ENCODE peak calls at places on chromosomes 6 and 20, in six cellular contexts. G is transverse colon, U is sigmoid colon, F is prostate gland, V is heart left ventricle, N is tibial nerve. Q is an unnamed sample.

GRCh38 chr6:25883536-25883935 is 9.5 kb upstream of the SLC17A3 start:
- DNase-seq in G (no peak), U (no peak), F (no peak), V (no peak), N (no peak), Q (no peak)

GRCh38 chr6:106037060-106037459 is 49.1 kb upstream of the PRDM1 start:
- DNase-seq in G (no peak), U (no peak), F (no peak), V (no peak), N (no peak), Q (no peak)

GRCh38 chr6:71248306-71248705 is 40.3 kb upstream of the OGFRL1 start:
- DNase-seq in G (no peak), U (no peak), F (no peak), V (no peak), N (no peak), Q (no peak)

GRCh38 chr6:18047406-18047805 is 60.0 kb upstream of the KIF13A start:
- DNase-seq in G (no peak), U (no peak), F (peak), V (no peak), N (no peak), Q (no peak)

GRCh38 chr6:129031051-129031599 is 148.2 kb downstream of the LAMA2 start:
- DNase-seq in G (no peak), U (no peak), F (no peak), V (no peak), N (no peak), Q (no peak)

GRCh38 chr6:148370171-148370570 is 27.5 kb downstream of the SASH1 start:
- DNase-seq in G (no peak), U (no peak), F (no peak), V (no peak), N (no peak), Q (no peak)

GRCh38 chr6:110708295-110708965 is 106.8 kb downstream of the CDK19 start:
- DNase-seq in G (no peak), U (no peak), F (no peak), V (no peak), N (no peak), Q (no peak)

GRCh38 chr6:27591660-27592059 is 118.8 kb upstream of the ZNF184 start:
- DNase-seq in G (no peak), U (no peak), F (no peak), V (no peak), N (no peak), Q (no peak)

GRCh38 chr6:126302191-126302590 is 37.7 kb upstream of the CENPW start:
- DNase-seq in G (no peak), U (no peak), F (no peak), V (no peak), N (no peak), Q (no peak)

GRCh38 chr20:25018425-25018824 is 25.9 kb upstream of the APMAP start:
- DNase-seq in G (no peak), U (peak), F (no peak), V (no peak), N (no peak), Q (no peak)

GRCh38 chr6:37557645-37558114 is 58.0 kb upstream of the CCDC167 start:
- DNase-seq in G (no peak), U (no peak), F (no peak), V (no peak), N (no peak), Q (no peak)

GRCh38 chr20:3784226-3784853 is 2.2 kb downstream of the CENPB start:
- DNase-seq in G (no peak), U (no peak), F (no peak), V (no peak), N (no peak), Q (no peak)

GRCh38 chr20:3784863-3785239 is 1.7 kb downstream of the CENPB start:
- DNase-seq in G (no peak), U (no peak), F (no peak), V (no peak), N (no peak), Q (no peak)

GRCh38 chr20:3786665-3787639 is at the start of gene CENPB:
- DNase-seq in G (peak), U (peak), F (peak), V (peak), N (peak), Q (peak)

GRCh38 chr20:3785240-3786125 is 1.1 kb downstream of the CENPB start:
- DNase-seq in G (no peak), U (no peak), F (no peak), V (no peak), N (no peak), Q (no peak)

DNA sequence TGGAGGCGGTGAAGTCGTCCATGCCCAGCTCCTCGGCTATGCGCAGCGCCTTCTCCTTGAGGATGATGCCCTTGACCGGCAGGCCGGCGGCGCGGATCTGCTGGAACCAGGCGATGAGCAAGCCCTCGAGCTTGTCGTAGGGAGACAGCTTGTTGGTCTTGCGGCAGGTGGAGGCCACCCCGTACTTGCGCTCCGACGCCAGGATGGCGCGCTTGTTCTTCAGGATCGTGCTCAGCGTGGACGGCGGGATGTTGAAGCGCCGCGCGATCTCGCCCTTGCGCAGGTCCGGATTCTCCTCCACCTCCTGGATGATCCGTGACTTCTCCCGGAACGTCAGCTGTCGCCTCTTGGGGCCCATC is 435 bp downstream of the CENPB start:
- DNase-seq in G (peak), U (no peak), F (peak), V (peak), N (no peak), Q (peak)
- TF ChIP-seq POLR2A in G (no peak), U (no peak), F (no peak), V (no peak), N (no peak), Q (no peak)

GRCh38 chr6:35728663-35729348 is 8.0 kb upstream of the ARMC12 start:
- DNase-seq in G (peak), U (peak), F (peak), V (peak), N (no peak), Q (no peak)
- TF ChIP-seq POLR2A in G (no peak), U (no peak), F (peak), V (no peak), N (no peak), Q (no peak)

DNA sequence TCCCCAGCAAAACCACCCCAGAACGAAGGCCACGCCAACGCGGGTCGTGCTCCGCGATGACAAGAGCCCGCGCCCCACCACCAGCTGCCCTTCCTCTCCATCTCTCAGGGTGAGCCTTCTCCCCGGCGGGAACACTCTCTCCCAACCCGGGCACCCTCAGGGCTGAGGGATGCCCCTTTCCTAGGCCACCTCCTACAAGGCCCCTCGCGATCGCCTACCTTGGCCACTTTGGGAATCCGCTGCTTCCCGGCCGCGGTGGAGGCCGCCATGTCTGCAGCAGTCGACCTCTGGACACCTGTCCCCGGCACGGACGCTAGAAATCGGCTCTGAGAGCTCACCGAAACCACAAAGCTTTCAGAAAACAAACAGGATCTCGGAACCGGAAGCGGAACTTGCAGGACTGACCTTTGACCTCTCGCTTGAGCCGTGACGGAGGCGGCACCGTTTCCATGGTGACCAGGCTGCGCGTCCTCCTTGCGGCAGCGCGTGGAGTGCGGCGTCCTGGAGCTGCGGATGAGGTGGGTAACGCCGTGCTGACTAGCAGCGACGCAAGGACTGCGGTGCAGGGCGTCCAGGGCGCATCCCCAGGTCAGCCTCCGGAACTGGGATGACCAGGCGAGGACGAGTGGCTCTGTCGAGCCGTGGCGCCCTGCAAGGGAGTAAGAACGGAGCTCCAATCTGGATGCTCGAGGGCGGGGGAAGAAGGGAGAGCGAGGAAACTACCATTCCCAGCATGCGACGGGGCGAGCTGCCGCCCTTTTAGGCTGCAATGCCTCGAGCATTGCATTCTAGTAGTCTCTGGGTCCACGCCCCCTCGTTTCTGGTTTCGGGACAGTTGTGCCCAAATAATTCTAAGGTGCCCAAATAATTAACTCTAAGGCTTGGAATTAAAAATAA is at the start of the genes CFAP61 and CRNKL1:
- DNase-seq in G (peak), U (peak), F (peak), V (peak), N (peak), Q (peak)
- TF ChIP-seq POLR2A in G (peak), U (no peak), F (peak), V (peak), N (no peak), Q (no peak)

DNA sequence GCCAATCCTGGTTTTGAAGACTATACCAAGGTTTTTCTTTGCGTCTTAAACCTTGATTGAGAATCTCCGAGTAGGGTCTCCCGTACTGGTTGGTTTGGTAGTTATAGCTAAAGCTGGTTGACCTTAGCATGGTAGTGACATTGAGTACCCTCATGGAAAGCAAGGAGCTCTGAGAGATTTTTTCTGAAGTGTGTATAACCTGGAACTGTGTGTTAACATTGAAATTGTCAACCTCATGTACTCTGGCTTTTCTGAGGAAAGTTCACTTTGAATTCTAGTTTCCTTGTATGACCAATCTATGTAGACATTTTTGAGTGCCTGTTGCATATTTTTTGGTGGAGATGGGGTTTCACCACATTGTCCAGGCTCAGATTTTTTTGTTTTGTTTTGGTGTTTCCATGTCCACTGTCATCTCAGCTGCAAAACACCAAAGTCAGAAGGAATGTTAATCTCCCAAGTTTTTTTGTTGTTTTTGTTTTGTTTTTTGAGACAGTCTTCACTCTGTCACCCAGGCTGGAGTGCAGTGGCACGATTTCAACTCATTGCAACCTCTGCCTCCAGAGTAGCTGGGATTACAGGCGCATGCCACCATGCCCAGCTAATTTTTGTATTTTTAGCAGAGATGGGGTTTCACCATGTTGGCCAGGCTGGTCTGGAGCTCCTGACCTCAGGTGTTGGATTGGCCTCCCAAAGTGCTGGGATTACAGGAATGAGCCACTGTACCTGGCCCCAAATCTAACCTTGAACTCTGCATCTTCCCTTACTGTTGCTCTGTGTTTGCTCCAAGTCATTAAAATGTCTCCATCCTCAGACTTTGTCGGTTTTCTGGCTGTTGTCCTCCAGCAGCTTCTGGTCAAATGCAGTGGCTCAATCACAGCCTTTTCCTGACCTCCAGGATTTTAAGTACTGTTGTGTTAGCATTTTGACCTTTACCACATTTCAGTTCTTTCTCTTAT is 4.3 kb downstream of the RPS12 start:
- DNase-seq in G (no peak), U (no peak), F (no peak), V (no peak), N (no peak), Q (no peak)
- TF ChIP-seq POLR2A in G (no peak), U (no peak), F (no peak), V (no peak), N (no peak), Q (no peak)